ENCODE peak calls at places on chromosomes 3 and 15, in six cellular contexts. G is NCI-H1092, E is GDM1, U is stromal cell of bone marrow, H is aorta, R is AG04450. J is an unnamed sample.
A peak's percentile ranks its signal among the peaks of the same experiment; 100 is the strongest.

GRCh38 chr3:44522494-44522933 is 32.5 kb upstream of the ZKSCAN7 start:
- DNase-seq in G (no peak), E (no peak), U (no peak), H (no peak), R (no peak), J (no peak)

GRCh38 chr3:129563332-129563731 is 20.4 kb downstream of the H1-8 start:
- DNase-seq in G (no peak), E (no peak), U (no peak), H (no peak), R (no peak), J (no peak)

GRCh38 chr15:54816406-54816805 is 380.3 kb downstream of the RSL24D1 start:
- DNase-seq in G (no peak), E (no peak), U (no peak), H (no peak), R (no peak), J (no peak)

GRCh38 chr3:134487406-134487805 is 1.5 kb downstream of the CEP63 start:
- DNase-seq in G (no peak), E (no peak), U (no peak), H (no peak), R (no peak), J (no peak)

GRCh38 chr3:171358171-171358890 is 101.9 kb downstream of the TNIK start:
- DNase-seq in G (no peak), E (no peak), U (no peak), H (no peak), R (no peak), J (no peak)

GRCh38 chr3:71680588-71680987 is 44.6 kb downstream of the EIF4E3 start:
- DNase-seq in G (no peak), E (no peak), U (peak; percentile 46), H (no peak), R (no peak), J (no peak)

GRCh38 chr15:79673416-79674123 is 223.2 kb downstream of the MTHFS start:
- DNase-seq in G (no peak), E (no peak), U (peak; percentile 36), H (no peak), R (no peak), J (peak; percentile 41)

GRCh38 chr15:100114526-100114925 is 227.2 kb downstream of the ADAMTS17 start:
- DNase-seq in G (no peak), E (no peak), U (no peak), H (peak; percentile 30), R (no peak), J (no peak)

GRCh38 chr15:38652998-38653397 is 88.4 kb upstream of the RASGRP1 start:
- DNase-seq in G (no peak), E (no peak), U (no peak), H (no peak), R (no peak), J (no peak)

GRCh38 chr15:80492874-80493273 is 88.7 kb downstream of the ARNT2 start:
- DNase-seq in G (no peak), E (no peak), U (no peak), H (no peak), R (no peak), J (no peak)

GRCh38 chr3:108153451-108153981 is 62.7 kb upstream of the CD47 start:
- DNase-seq in G (peak; percentile 35), E (peak; percentile 33), U (peak; percentile 41), H (no peak), R (peak; percentile 13), J (no peak)

GRCh38 chr3:109346770-109347295 is 9.5 kb upstream of the DPPA4 start:
- DNase-seq in G (no peak), E (no peak), U (no peak), H (no peak), R (no peak), J (no peak)

GRCh38 chr3:169604568-169604967 is 58.9 kb downstream of the MECOM start:
- DNase-seq in G (no peak), E (no peak), U (no peak), H (no peak), R (no peak), J (no peak)

GRCh38 chr3:182115328-182116045 is 403.8 kb downstream of the SOX2 start:
- DNase-seq in G (no peak), E (no peak), U (no peak), H (no peak), R (no peak), J (no peak)

GRCh38 chr3:134375542-134376384 is 1.5 kb upstream of the AMOTL2 start:
- DNase-seq in G (no peak), E (no peak), U (no peak), H (peak; percentile 12), R (no peak), J (no peak)

GRCh38 chr15:75694241-75695182 is 18.1 kb downstream of the CSPG4 start:
- DNase-seq in G (peak; percentile 47), E (peak; percentile 74), U (peak; percentile 96), H (peak; percentile 95), R (peak; percentile 96), J (peak; percentile 95)

GRCh38 chr15:86690566-86690965 is 610.9 kb downstream of the AGBL1 start:
- DNase-seq in G (no peak), E (no peak), U (no peak), H (no peak), R (no peak), J (no peak)

GRCh38 chr15:36186376-36186775 is 393.1 kb upstream of the CDIN1 start:
- DNase-seq in G (no peak), E (no peak), U (no peak), H (no peak), R (no peak), J (no peak)